ENCODE peak calls at places on chromosomes 5 and 9, in five cellular contexts. Q is adipocyte; K is GM23338; M is lower lobe of right lung; I is CD4-positive, alpha-beta T cell. V is an unnamed sample. For H3K27me3, the result is how much of the 10 kb centered on the place peaks cover.

GRCh38 chr9:1941989-1942388 is 73.2 kb upstream of the SMARCA2 start:
- DNase-seq in Q (no peak), K (peak), M (no peak), I (no peak), V (peak)

GRCh38 chr5:135821061-135821781 is 13.2 kb upstream of the SLC25A48 start:
- DNase-seq in Q (no peak), K (peak), M (no peak), I (no peak), V (peak)

GRCh38 chr9:129853614-129854013 is 18.4 kb downstream of the USP20 start:
- DNase-seq in Q (no peak), K (no peak), M (no peak), I (no peak), V (no peak)

GRCh38 chr5:98938459-98938858 is 9.7 kb upstream of the CHD1 start:
- DNase-seq in Q (peak), K (peak), M (no peak), I (no peak), V (no peak)

GRCh38 chr5:73274870-73275756 is 102.1 kb downstream of the TMEM174 start:
- DNase-seq in Q (peak), K (no peak), M (no peak), I (no peak), V (no peak)

GRCh38 chr5:179322071-179323025 is 22.9 kb downstream of the ADAMTS2 start:
- DNase-seq in Q (peak), K (no peak), M (peak), I (no peak), V (no peak)

GRCh38 chr9:96674914-96675538 is 19.9 kb upstream of the PRXL2C start:
- DNase-seq in Q (peak), K (no peak), M (no peak), I (no peak), V (no peak)

GRCh38 chr5:36692791-36693763 is 86.7 kb downstream of the SLC1A3 start:
- DNase-seq in Q (peak), K (peak), M (peak), I (no peak), V (peak)

GRCh38 chr5:132079619-132080018 is 6.0 kb downstream of the CSF2 start:
- DNase-seq in Q (no peak), K (no peak), M (no peak), I (no peak), V (no peak)

GRCh38 chr9:127074561-127075548 is 47.6 kb downstream of the ANGPTL2 start:
- DNase-seq in Q (no peak), K (no peak), M (no peak), I (no peak), V (no peak)

GRCh38 chr5:57889558-57889957 is 406.9 kb upstream of the ACTBL2 start:
- DNase-seq in Q (peak), K (peak), M (no peak), I (no peak), V (peak)

GRCh38 chr9:126704157-126704941 is 90.6 kb downstream of the LMX1B start:
- DNase-seq in Q (peak), K (no peak), M (peak), I (peak), V (peak)

GRCh38 chr9:90033030-90033650 is 428.3 kb downstream of the GADD45G start:
- DNase-seq in Q (no peak), K (no peak), M (no peak), I (no peak), V (no peak)

GRCh38 chr5:151596839-151597539 is 5.9 kb upstream of the FAT2 start:
- DNase-seq in Q (peak), K (peak), M (no peak), I (no peak), V (peak)

GRCh38 chr5:154446183-154447073 is 631 bp downstream of the SAP30L start:
- DNase-seq in Q (peak), K (peak), M (peak), I (peak), V (peak)

GRCh38 chr5:107831612-107832395 is 161.1 kb upstream of the EFNA5 start:
- DNase-seq in Q (peak), K (peak), M (no peak), I (no peak), V (no peak)

GRCh38 chr5:72656331-72656730 is 149.1 kb upstream of the ZNF366 start:
- DNase-seq in Q (no peak), K (no peak), M (no peak), I (no peak), V (no peak)

GRCh38 chr9:15144567-15145174 is 162.3 kb downstream of the TTC39B start:
- DNase-seq in Q (no peak), K (no peak), M (no peak), I (no peak), V (no peak)

GRCh38 chr5:33409435-33410146 is 31.2 kb upstream of the TARS1 start:
- DNase-seq in Q (peak), K (no peak), M (no peak), I (no peak), V (no peak)

GRCh38 chr5:33403187-33403586 is 37.6 kb upstream of the TARS1 start:
- DNase-seq in Q (no peak), K (no peak), M (no peak), I (no peak), V (no peak)

GRCh38 chr5:33411498-33411897 is 29.3 kb upstream of the TARS1 start:
- DNase-seq in Q (no peak), K (no peak), M (no peak), I (no peak), V (no peak)

GRCh38 chr5:33410221-33410620 is 30.5 kb upstream of the TARS1 start:
- DNase-seq in Q (no peak), K (no peak), M (no peak), I (no peak), V (no peak)

GRCh38 chr5:33408816-33409215 is 31.9 kb upstream of the TARS1 start:
- DNase-seq in Q (peak), K (no peak), M (no peak), I (no peak), V (no peak)
- H3K27me3 ChIP-seq in Q (under half), K (under half), M (under half), I (under half), V (under half)

GRCh38 chr5:180647941-180648500 is 1.4 kb downstream of the FLT4 start:
- DNase-seq in Q (no peak), K (no peak), M (no peak), I (no peak), V (no peak)
- H3K27me3 ChIP-seq in Q (half or more), K (under half), M (under half), I (under half), V (under half)

GRCh38 chr5:111826064-111826463 is 69.1 kb upstream of the NREP start:
- DNase-seq in Q (no peak), K (no peak), M (no peak), I (no peak), V (no peak)
- H3K27me3 ChIP-seq in Q (under half), K (under half), M (under half), I (under half), V (under half)

GRCh38 chr9:133747309-133747708 is 9.2 kb upstream of the SARDH start:
- DNase-seq in Q (no peak), K (no peak), M (no peak), I (no peak), V (no peak)
- H3K27me3 ChIP-seq in Q (under half), K (under half), M (under half), I (under half), V (under half)

GRCh38 chr9:136273244-136273865 is 27.7 kb upstream of the QSOX2 start:
- DNase-seq in Q (no peak), K (no peak), M (no peak), I (no peak), V (no peak)
- H3K27me3 ChIP-seq in Q (half or more), K (under half), M (under half), I (under half), V (under half)

DNA sequence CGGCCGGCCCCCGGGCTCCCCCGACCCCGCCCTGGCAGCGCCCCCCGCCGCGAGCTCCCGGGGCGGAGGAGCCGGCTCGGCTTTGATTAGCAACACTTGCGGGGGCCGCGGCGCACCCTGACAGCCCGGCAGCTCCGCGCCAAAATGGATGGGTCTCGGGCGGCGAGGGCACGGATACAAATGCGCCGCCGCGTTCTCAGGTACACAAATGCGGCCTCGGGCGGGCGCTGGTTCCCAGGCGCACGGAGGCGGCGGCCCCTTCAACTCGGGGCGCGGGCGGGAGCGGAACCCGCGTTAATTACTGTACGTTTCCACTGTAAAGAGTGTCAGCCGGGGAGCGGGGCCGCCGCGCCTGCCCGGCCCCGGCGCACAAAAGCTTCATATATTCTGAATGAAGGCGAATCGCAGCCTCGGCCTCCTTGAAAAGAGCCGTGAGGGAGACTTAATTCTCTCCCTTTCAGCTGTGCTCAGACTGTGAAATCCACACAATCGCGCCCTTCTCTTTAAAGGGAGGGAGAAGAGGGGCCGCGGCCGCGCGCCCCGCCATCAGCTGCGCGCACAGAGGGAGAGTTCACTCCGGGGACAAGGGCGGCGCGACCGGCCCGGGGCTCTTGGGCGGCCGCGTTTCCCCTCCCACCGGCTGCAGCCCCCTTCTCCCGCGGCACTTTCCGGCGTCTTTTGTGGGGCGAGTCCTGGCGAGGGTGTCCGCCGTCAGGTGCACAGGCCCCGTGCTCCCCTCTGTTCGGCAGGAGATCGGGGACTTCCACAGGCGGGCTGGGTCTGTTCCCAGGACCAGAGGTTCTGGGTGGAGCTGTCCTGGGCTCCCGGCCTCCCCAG is 27.0 kb downstream of the MSX2 start:
- DNase-seq in Q (peak), K (peak), M (no peak), I (no peak), V (peak)
- H3K27me3 ChIP-seq in Q (under half), K (half or more), M (half or more), I (half or more), V (under half)

V was measured in mesendoderm.